ENCODE peak calls at places on chromosomes 3 and 15, in nine cellular contexts. R is CD4-positive, alpha-beta T cell; O is tibial nerve; Q is uterus; D is CD8-positive, alpha-beta T cell; U is breast epithelium; G is H9; B is PC-9; I is colonic mucosa. T is an unnamed sample.
A peak's percentile ranks its signal among the peaks of the same experiment; 100 is the strongest.

GRCh38 chr3:52175416-52176187 is 21.4 kb upstream of the POC1A start:
- DNase-seq in R (no peak), O (no peak), Q (no peak), D (no peak), U (no peak), G (no peak), B (no peak), I (no peak), T (no peak)

GRCh38 chr3:133588035-133588434 is 14.5 kb downstream of the CDV3 start:
- DNase-seq in R (no peak), O (no peak), Q (no peak), D (no peak), U (no peak), G (no peak), B (no peak), I (no peak), T (no peak)

GRCh38 chr3:11624161-11624560 is 19.6 kb downstream of the VGLL4 start:
- DNase-seq in R (peak; percentile 22), O (no peak), Q (no peak), D (no peak), U (no peak), G (no peak), B (no peak), I (no peak), T (no peak)

GRCh38 chr3:11272913-11273574 is 847 bp downstream of the ATG7 start:
- DNase-seq in R (no peak), O (no peak), Q (no peak), D (no peak), U (no peak), G (no peak), B (no peak), I (no peak), T (no peak)

GRCh38 chr15:89822951-89823701 is 8.5 kb upstream of the ANPEP start:
- DNase-seq in R (no peak), O (no peak), Q (no peak), D (no peak), U (no peak), G (peak; percentile 28), B (peak; percentile 77), I (no peak), T (no peak)

GRCh38 chr15:99438691-99439523 is 126.9 kb upstream of the MEF2A start:
- DNase-seq in R (no peak), O (peak; percentile 9), Q (no peak), D (no peak), U (peak; percentile 12), G (peak; percentile 25), B (no peak), I (no peak), T (no peak)

GRCh38 chr3:14616606-14617507 is 34.7 kb upstream of the CCDC174 start:
- DNase-seq in R (no peak), O (no peak), Q (no peak), D (no peak), U (no peak), G (no peak), B (no peak), I (no peak), T (no peak)

GRCh38 chr3:145094355-145094941 is 1066.5 kb downstream of the PLOD2 start:
- DNase-seq in R (no peak), O (no peak), Q (no peak), D (no peak), U (no peak), G (no peak), B (no peak), I (no peak), T (peak; percentile 7)

GRCh38 chr3:52895416-52895815 is 1.9 kb downstream of the STIMATE start:
- DNase-seq in R (no peak), O (no peak), Q (no peak), D (no peak), U (no peak), G (no peak), B (no peak), I (no peak), T (no peak)

GRCh38 chr15:74172751-74173544 is 562 bp upstream of the ISLR start:
- DNase-seq in R (no peak), O (peak; percentile 70), Q (peak; percentile 88), D (no peak), U (peak; percentile 67), G (peak; percentile 47), B (no peak), I (peak; percentile 41), T (no peak)

GRCh38 chr3:55163421-55163820 is 235.6 kb upstream of the LRTM1 start:
- DNase-seq in R (no peak), O (no peak), Q (no peak), D (no peak), U (no peak), G (no peak), B (no peak), I (no peak), T (no peak)

GRCh38 chr15:65787260-65787659 is 4.8 kb downstream of the DENND4A start:
- DNase-seq in R (no peak), O (no peak), Q (no peak), D (no peak), U (no peak), G (no peak), B (no peak), I (no peak), T (no peak)

GRCh38 chr15:77375133-77375532 is 44.8 kb downstream of the PEAK1 start:
- DNase-seq in R (no peak), O (no peak), Q (no peak), D (no peak), U (no peak), G (no peak), B (no peak), I (no peak), T (no peak)

GRCh38 chr3:94020293-94020692 is 8.1 kb downstream of the STX19 start:
- DNase-seq in R (no peak), O (no peak), Q (no peak), D (no peak), U (no peak), G (no peak), B (no peak), I (no peak), T (no peak)

DNA sequence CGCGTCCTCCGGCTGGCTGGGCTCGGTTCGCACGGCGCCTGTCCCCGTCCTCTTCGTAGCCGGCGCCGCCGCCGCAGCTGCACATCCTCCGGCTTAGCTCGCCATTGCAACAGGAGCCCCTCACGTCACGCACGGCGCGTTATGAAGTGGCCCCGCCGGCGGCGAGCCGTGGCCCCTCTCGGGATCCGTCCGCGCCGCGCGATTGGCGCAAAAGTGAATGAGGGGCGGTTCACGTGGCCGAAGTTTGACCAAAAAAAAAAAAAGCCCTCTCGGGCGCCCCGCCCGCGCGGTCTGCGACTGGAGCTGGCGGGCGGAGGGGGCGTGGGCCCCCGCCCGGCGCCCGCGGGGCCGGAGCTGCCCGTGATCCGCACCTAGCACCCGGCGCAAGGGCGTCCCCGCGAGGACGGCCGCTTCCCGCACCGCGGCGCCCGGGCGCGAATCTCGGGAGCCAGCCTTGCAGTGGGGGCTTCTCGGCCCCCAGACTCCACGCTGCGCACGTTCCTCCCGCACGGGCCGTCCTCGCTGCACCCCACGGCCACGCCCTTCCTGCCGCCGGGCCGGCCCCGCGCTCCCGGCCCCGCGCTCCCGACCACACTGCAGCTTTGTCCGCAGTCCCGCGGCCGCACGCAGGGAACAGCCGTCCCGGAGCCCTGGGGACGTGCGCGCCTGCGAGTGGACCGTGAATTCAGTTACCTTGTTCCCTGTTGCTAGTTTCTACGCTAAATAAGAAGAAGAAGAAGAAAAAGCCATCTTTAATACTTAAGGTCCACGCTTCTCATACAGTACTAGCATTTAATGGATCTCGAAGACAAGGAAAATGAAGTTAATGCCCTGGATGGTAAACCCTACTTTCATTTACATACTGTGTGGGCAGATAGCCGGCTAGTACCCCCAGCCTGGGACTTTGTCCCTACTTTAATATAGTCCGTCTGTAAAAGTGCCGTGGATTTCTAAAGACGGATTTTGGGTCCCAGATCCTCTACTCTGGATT is at the start of gene CHSY1:
- DNase-seq in R (peak; percentile 78), O (peak; percentile 87), Q (peak; percentile 93), D (peak; percentile 64), U (peak; percentile 83), G (peak; percentile 50), B (peak; percentile 83), I (peak; percentile 91), T (peak; percentile 81)
- TF ChIP-seq CTCF in R (no peak), O (peak; percentile 26), Q (peak; percentile 51), D (no peak), U (no peak), G (no peak), B (no peak), I (no peak), T (peak; percentile 17)

DNA sequence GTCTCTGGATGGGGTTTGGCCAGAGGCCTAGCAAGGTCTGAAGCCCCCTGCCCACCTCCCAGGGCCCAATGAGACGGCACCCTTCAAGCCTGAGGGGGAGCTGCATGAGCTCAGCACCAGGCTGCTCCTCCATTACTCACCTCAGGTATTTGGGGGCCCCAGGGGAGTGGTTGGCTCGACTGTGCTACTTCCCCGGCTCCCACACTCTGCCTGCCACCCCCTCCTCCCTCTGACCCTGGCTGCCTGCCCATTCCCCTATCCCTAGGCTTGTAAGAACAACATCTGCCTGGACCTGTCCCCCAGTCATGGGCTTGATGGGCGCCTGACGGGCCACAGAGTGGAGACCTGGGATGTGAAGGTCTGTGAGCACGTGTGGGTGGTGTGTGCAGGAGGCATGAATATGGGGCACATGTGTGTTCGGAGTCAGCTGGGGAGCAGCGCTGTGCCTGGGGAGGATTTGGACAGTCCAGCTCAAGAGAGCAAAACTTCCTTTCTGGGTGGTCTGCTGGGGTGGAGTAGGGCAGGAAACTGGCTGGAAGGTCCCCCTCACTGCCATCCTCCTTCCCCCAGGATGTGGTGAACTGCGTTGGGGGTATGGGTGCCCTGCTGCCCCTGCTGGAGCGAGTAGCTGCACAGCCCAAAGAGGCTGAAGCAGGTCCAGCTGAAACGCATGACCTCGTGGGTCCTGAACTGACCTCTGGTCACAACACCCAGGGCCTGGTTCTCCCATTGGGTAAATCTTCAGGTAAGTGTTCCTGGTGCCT is 17.4 kb downstream of the NBEAL2 start:
- DNase-seq in R (no peak), O (no peak), Q (no peak), D (no peak), U (no peak), G (no peak), B (no peak), I (no peak), T (no peak)
- H3K27ac ChIP-seq in R (no peak overlapping the region), O (no peak overlapping the region), Q (no peak overlapping the region), D (no peak overlapping the region), U (no peak overlapping the region), G (no peak overlapping the region), B (no peak overlapping the region), I (no peak overlapping the region), T (peak overlapping the region; percentile 36)

GRCh38 chr3:80606073-80606472 is 838.3 kb upstream of the ROBO1 start:
- DNase-seq in R (no peak), O (no peak), Q (no peak), D (no peak), U (no peak), G (no peak), B (no peak), I (no peak), T (no peak)
- TF ChIP-seq CTCF in R (no peak), O (no peak), Q (no peak), D (no peak), U (no peak), G (peak; percentile 57), B (no peak), I (no peak), T (no peak)

DNA sequence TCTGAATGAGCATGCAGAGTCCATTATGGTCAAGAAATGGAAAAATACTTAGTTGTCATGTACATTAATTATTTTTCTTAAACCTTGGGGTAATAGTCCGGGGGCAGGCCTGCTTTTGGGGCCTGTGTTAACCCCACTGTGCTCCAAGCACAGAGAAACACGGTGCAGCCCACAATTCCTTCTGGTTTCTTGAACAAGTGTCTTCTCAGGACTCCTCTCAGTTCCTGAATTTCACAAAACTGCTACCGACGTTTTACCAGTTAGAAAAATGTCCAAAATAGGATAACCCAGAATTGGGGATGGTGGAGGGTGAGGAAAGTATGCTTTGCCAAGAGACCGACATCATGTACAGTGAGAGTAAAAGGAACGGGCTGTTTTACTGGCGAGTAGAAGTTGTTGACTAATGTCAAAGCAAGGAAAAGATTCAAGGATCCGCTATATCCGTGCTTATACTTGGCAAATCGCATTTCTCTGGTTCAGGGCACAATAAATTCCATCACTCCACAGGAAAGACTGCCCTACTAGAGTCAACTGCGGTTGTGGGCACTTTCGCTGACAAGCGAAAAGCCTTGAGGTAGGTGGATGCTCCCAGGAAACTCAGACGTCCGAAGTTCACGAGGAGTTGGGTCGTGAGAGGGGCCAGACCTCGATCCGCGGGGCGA is 495 bp upstream of the NXPE3 start:
- DNase-seq in R (no peak), O (no peak), Q (no peak), D (no peak), U (no peak), G (no peak), B (no peak), I (no peak), T (no peak)
- H3K27ac ChIP-seq in R (peak overlapping the region; percentile 89), O (peak overlapping the region; percentile 87), Q (peak overlapping the region; percentile 84), D (peak overlapping the region; percentile 77), U (peak overlapping the region; percentile 84), G (no peak overlapping the region), B (no peak overlapping the region), I (peak overlapping the region; percentile 68), T (peak overlapping the region; percentile 82)

T was measured in RWPE1.